ENCODE peak calls at places on chromosomes 11 and 22, in eight cellular contexts. V is anterior cingulate cortex; B is HT-29; O is psoas muscle; L is PC-9; J is memory B cell; M is stromal cell of bone marrow; W is CD8-positive, alpha-beta memory T cell. D is an unnamed sample.

GRCh38 chr11:69912911-69913451 is 93.8 kb upstream of the FGF3 start:
- DNase-seq in V (no peak), J (no peak), B (peak), M (no peak), O (no peak), W (no peak), L (peak), D (no peak)

GRCh38 chr11:8032122-8032521 is 45.0 kb downstream of the EIF3F start:
- DNase-seq in L (no peak), O (no peak), W (no peak), V (no peak), M (no peak), J (no peak), B (no peak), D (no peak)

GRCh38 chr11:26992031-26992541 is 1.8 kb upstream of the FIBIN start:
- DNase-seq in W (no peak), O (no peak), J (no peak), L (no peak), B (no peak), M (peak), V (no peak), D (no peak)

GRCh38 chr11:47886096-47886495 is 37.9 kb upstream of the NUP160 start:
- DNase-seq in V (no peak), M (peak), B (no peak), W (no peak), L (peak), O (peak), J (no peak), D (no peak)

GRCh38 chr11:70816156-70816678 is 417.9 kb downstream of the CTTN start:
- DNase-seq in M (no peak), B (no peak), V (no peak), J (no peak), L (no peak), O (no peak), W (no peak), D (no peak)

GRCh38 chr22:33537059-33537458 is 383.2 kb downstream of the LARGE1 start:
- DNase-seq in W (no peak), O (no peak), B (no peak), M (no peak), V (no peak), J (no peak), L (no peak), D (no peak)

GRCh38 chr11:27437824-27438594 is 34.6 kb downstream of the LGR4 start:
- DNase-seq in L (no peak), W (no peak), J (no peak), B (no peak), O (no peak), V (no peak), M (no peak), D (no peak)

GRCh38 chr11:26143553-26144308 is 188.2 kb upstream of the ANO3 start:
- DNase-seq in B (peak), M (no peak), J (no peak), O (no peak), V (no peak), L (no peak), W (no peak), D (no peak)

GRCh38 chr11:36702330-36703054 is 104.5 kb upstream of the RAG2 start:
- DNase-seq in V (no peak), M (peak), B (peak), J (peak), L (peak), W (no peak), O (no peak), D (peak)

GRCh38 chr11:101061606-101062005 is 68.0 kb downstream of the PGR start:
- DNase-seq in W (no peak), B (no peak), L (no peak), V (no peak), O (no peak), M (no peak), J (no peak), D (no peak)

GRCh38 chr22:50656122-50657070 is 16.2 kb upstream of the SHANK3 start:
- DNase-seq in L (peak), W (no peak), B (no peak), J (no peak), M (no peak), V (no peak), O (peak), D (no peak)

GRCh38 chr11:65468874-65469333 is 29.9 kb upstream of the MALAT1 start:
- DNase-seq in L (peak), O (peak), W (peak), B (peak), M (no peak), V (peak), J (no peak), D (no peak)